ENCODE peak calls at places on chromosomes 12 and 14, in seven cellular contexts. O is GM12865; W is CD4-positive, CD25-positive, alpha-beta regulatory T cell; S is AG08395; U is occipital lobe; T is stimulated activated CD4-positive, alpha-beta T cell treated with anti-CD3 and anti-CD28 coated beads, Interleukin-2, amount 100 ng/mL, for 4 hours; F is GM10248. K is an unnamed sample.

GRCh38 chr12:107325075-107325474 is 231.7 kb upstream of the CRY1 start:
- DNase-seq in O (no peak), W (no peak), S (no peak), U (no peak), T (no peak), F (no peak), K (no peak)

GRCh38 chr12:42129595-42130204 is 15.0 kb downstream of the GXYLT1 start:
- DNase-seq in O (peak), W (peak), S (peak), U (no peak), T (no peak), F (no peak), K (no peak)

GRCh38 chr12:712172-712863 is 40.1 kb upstream of the WNK1 start:
- DNase-seq in O (peak), W (no peak), S (no peak), U (peak), T (no peak), F (no peak), K (no peak)

GRCh38 chr14:32254952-32255679 is 52.0 kb upstream of the RNU6-8 start:
- DNase-seq in O (peak), W (peak), S (peak), U (peak), T (peak), F (peak), K (peak)

GRCh38 chr12:115898670-115899069 is 378.8 kb downstream of the MED13L start:
- DNase-seq in O (peak), W (peak), S (no peak), U (no peak), T (no peak), F (no peak), K (no peak)

GRCh38 chr12:6118891-6119568 is 5.4 kb downstream of the VWF start:
- DNase-seq in O (no peak), W (no peak), S (no peak), U (no peak), T (no peak), F (no peak), K (no peak)

GRCh38 chr12:30753233-30753632 is 1.5 kb downstream of the CAPRIN2 start:
- DNase-seq in O (peak), W (peak), S (peak), U (no peak), T (no peak), F (peak), K (peak)

GRCh38 chr14:21053184-21054122 is 4.2 kb upstream of the RNASE8 start:
- DNase-seq in O (no peak), W (no peak), S (no peak), U (no peak), T (no peak), F (no peak), K (no peak)

GRCh38 chr14:42047421-42048045 is 440.9 kb downstream of the LRFN5 start:
- DNase-seq in O (no peak), W (no peak), S (no peak), U (no peak), T (no peak), F (no peak), K (no peak)

GRCh38 chr14:105474478-105475268 is at the start of gene CRIP2:
- DNase-seq in O (no peak), W (no peak), S (peak), U (no peak), T (no peak), F (peak), K (peak)

GRCh38 chr12:59252731-59253130 is 332.4 kb upstream of the LRIG3 start:
- DNase-seq in O (no peak), W (no peak), S (no peak), U (no peak), T (no peak), F (no peak), K (no peak)

GRCh38 chr12:94458882-94459772 is 540 bp downstream of the CEP83 start:
- DNase-seq in O (no peak), W (peak), S (no peak), U (no peak), T (no peak), F (peak), K (peak)

GRCh38 chr14:60720962-60721330 is 3.2 kb downstream of the SIX4 start:
- DNase-seq in O (no peak), W (no peak), S (no peak), U (no peak), T (no peak), F (no peak), K (no peak)

K was measured in naive B cell.